ENCODE peak calls at places on chromosome 9, in six cellular contexts. Q, P, T, N, D and B are unnamed samples.

GRCh38 chr9:113973963-113974413 is 97.9 kb downstream of the ZNF618 start:
- DNase-seq in Q (no peak), N (no peak), D (no peak), T (no peak), P (no peak), B (no peak)

GRCh38 chr9:131657890-131658752 is 81.8 kb downstream of the RAPGEF1 start:
- DNase-seq in N (no peak), D (no peak), T (peak), Q (peak), P (peak), B (peak)

GRCh38 chr9:88684046-88684445 is 149.1 kb downstream of the NXNL2 start:
- DNase-seq in P (no peak), D (no peak), T (no peak), N (no peak), Q (no peak), B (no peak)

GRCh38 chr9:134208310-134208841 is 44.0 kb upstream of the RNU6ATAC start:
- DNase-seq in T (no peak), D (peak), P (no peak), N (no peak), Q (no peak), B (no peak)

GRCh38 chr9:107895524-107896001 is 406.0 kb upstream of the KLF4 start:
- DNase-seq in Q (peak), N (no peak), P (no peak), D (no peak), T (no peak), B (no peak)

GRCh38 chr9:86407022-86407421 is 52.8 kb upstream of the TUT7 start:
- DNase-seq in T (peak), Q (peak), D (no peak), P (peak), N (no peak), B (peak)

GRCh38 chr9:20658677-20659473 is 25.2 kb upstream of the FOCAD start:
- DNase-seq in Q (no peak), N (no peak), T (no peak), D (no peak), P (no peak), B (peak)

GRCh38 chr9:134390537-134390936 is 64.3 kb downstream of the RXRA start:
- DNase-seq in N (no peak), T (no peak), P (no peak), Q (no peak), D (no peak), B (peak)

GRCh38 chr9:119003218-119003617 is 366.0 kb downstream of the BRINP1 start:
- DNase-seq in T (no peak), N (no peak), Q (no peak), P (no peak), D (no peak), B (no peak)

GRCh38 chr9:24245988-24246387 is 299.7 kb downstream of the IZUMO3 start:
- DNase-seq in Q (peak), T (no peak), P (peak), N (no peak), D (peak), B (no peak)

GRCh38 chr9:134198771-134199170 is 34.4 kb upstream of the RNU6ATAC start:
- DNase-seq in D (no peak), Q (no peak), T (no peak), N (no peak), P (no peak), B (no peak)

GRCh38 chr9:70829591-70830265 is 291.7 kb downstream of the TRPM3 start:
- DNase-seq in P (no peak), T (no peak), D (no peak), Q (no peak), N (no peak), B (no peak)

GRCh38 chr9:14471041-14471440 is 157.1 kb upstream of the NFIB start:
- DNase-seq in N (no peak), T (no peak), D (no peak), P (no peak), Q (no peak), B (no peak)

GRCh38 chr9:83959061-83959460 is 21.0 kb downstream of the HNRNPK start:
- DNase-seq in Q (peak), D (no peak), N (no peak), T (peak), P (no peak), B (no peak)

GRCh38 chr9:104775574-104775936 is 11.6 kb downstream of the NIPSNAP3B start:
- DNase-seq in N (no peak), T (no peak), D (no peak), Q (no peak), P (no peak), B (no peak)

GRCh38 chr9:120412425-120412951 is 167.5 kb downstream of the CDK5RAP2 start:
- DNase-seq in P (peak), Q (peak), T (no peak), D (no peak), N (no peak), B (no peak)

GRCh38 chr9:8860925-8861324 is 1061.3 kb upstream of the DMAC1 start:
- DNase-seq in D (no peak), Q (peak), T (no peak), P (no peak), N (no peak), B (no peak)

GRCh38 chr9:78031271-78031825 is at the start of gene GNAQ:
- DNase-seq in T (no peak), P (no peak), D (peak), N (no peak), Q (peak), B (peak)

GRCh38 chr9:88738708-88739107 is 203.7 kb downstream of the NXNL2 start:
- DNase-seq in Q (no peak), T (no peak), D (peak), N (no peak), P (no peak), B (no peak)

GRCh38 chr9:120978987-120979386 is 52.4 kb upstream of the TRAF1 start:
- DNase-seq in T (no peak), N (no peak), Q (no peak), D (no peak), P (no peak), B (no peak)

GRCh38 chr9:105385372-105385985 is 62.4 kb upstream of the FSD1L start:
- DNase-seq in P (peak), Q (no peak), T (no peak), N (no peak), D (no peak), B (peak)

GRCh38 chr9:72477862-72478564 is 43.4 kb upstream of the TMC1 start:
- DNase-seq in T (peak), N (no peak), D (no peak), Q (peak), P (peak), B (peak)

GRCh38 chr9:133603165-133603927 is 5.8 kb downstream of the FAM163B start:
- DNase-seq in N (no peak), T (no peak), P (no peak), Q (no peak), D (no peak), B (no peak)

DNA sequence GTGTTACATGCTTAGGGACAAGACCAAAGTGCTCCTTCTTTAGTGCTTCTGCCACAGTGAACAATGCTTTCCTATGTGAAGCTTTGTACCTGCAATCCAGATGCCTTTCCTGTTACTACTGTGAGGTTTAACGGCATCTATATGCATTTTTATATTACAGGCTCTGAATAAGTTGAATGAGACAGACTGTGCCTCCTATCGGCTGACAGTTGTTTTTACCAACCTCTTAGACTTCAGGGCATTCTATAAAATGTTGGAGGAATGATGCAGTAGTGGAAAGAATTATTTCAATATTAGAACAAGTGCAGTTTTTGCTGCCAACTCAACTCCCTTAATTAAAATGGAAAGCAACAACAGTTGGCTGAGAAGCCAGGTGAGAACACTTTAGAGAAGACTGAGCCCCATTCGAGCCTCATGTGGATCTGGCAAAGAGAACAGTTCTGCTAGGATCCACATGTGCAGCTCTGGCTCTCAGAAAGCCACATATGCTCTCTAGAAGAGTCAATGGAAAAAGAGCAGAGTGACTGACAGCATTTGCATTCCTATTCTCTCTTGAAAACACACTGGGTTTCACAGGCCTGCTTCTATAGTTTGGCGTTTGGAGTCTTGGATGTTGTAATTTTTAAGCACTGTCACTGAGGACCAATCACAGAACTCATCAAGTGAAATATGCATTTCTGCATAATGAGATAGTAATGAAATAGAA is 147.5 kb downstream of the LURAP1L start:
- DNase-seq in N (no peak), D (no peak), T (no peak), Q (no peak), P (no peak), B (no peak)
- TF ChIP-seq CTCF in N (no peak), D (no peak), T (no peak), Q (no peak), P (no peak), B (no peak)

DNA sequence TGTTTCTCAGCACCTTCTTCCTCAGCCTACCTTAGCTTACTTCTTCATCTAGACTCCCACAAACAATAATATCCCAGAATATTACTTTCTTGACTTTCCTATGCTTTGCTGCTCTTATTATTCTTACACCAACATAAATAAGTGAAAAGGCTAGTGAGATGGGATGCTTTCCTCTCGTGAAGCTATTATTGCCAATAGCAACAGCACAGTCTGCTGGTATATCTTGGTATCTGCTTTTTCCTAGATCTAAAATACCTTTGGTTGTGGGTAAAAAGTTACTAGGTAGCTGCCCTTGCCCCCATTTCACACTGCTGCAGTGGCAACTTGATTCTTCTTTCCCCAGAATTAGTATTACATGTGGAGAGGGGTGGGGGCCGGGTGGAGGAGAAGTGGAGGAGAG is 26.1 kb upstream of the GLIPR2 start:
- DNase-seq in T (no peak), Q (no peak), P (no peak), D (no peak), N (no peak), B (no peak)
- TF ChIP-seq CTCF in T (peak), Q (peak), P (peak), D (peak), N (no peak), B (no peak)

DNA sequence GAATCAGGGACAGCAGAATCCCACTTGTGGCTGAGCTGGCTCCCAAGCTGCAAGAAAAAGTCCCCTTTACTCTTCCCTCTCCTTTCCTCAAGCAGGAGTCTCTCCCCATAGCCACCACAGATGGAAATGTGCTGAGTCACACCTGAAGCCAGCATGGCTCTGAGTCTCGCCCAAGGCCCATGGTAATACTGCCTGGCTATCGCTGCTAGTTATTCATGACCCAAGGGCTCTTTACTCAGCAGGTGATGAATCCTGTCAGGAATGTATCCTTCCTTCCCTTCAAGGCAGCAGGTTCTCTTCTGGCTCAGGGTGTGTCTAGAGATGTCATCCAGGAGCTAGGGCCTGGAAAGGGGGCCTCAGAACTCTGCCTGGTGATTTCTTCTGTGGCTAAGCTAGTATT is 403.3 kb upstream of the PTPRD start:
- DNase-seq in Q (no peak), N (no peak), D (no peak), T (no peak), P (peak), B (no peak)
- TF ChIP-seq CTCF in Q (no peak), N (no peak), D (no peak), T (no peak), P (no peak), B (no peak)

GRCh38 chr9:122356627-122357026 is 14.2 kb upstream of the PTGS1 start:
- DNase-seq in P (no peak), Q (no peak), D (no peak), N (no peak), T (no peak), B (no peak)
- TF ChIP-seq CTCF in P (no peak), Q (peak), D (peak), N (no peak), T (peak), B (peak)

GRCh38 chr9:110871736-110872135 is 166.5 kb downstream of the LPAR1 start:
- DNase-seq in Q (no peak), T (no peak), N (no peak), D (no peak), P (no peak), B (no peak)

GRCh38 chr9:110869931-110870330 is 168.3 kb downstream of the LPAR1 start:
- DNase-seq in D (no peak), Q (no peak), P (no peak), N (no peak), T (no peak), B (no peak)

GRCh38 chr9:110877376-110877775 is 160.9 kb downstream of the LPAR1 start:
- DNase-seq in P (no peak), N (no peak), D (no peak), Q (no peak), T (no peak), B (no peak)

GRCh38 chr9:110880123-110880522 is 158.1 kb downstream of the LPAR1 start:
- DNase-seq in T (no peak), D (no peak), P (no peak), N (no peak), Q (no peak), B (no peak)

DNA sequence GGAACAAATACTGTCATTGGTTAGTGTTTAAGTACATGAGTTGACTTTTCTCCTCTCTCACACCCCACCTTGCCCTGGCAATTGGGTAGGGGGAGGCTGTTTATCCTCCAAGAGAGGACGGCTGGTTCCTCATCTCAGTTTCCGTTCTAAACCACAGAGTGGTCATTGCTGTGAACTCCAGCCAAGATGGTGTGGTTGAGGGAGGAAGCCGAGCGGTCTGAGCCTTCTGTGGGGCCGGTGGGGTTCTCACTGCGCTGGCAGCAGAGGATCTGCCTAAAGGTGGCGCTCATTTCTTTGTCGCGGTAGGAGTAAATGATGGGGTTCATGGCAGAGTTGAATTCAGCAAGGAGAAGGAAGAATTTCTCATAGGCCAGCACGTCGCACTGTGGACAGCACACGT is 163.0 kb downstream of the LPAR1 start:
- DNase-seq in Q (no peak), T (no peak), N (no peak), D (no peak), P (no peak), B (peak)
- TF ChIP-seq CTCF in Q (no peak), T (no peak), N (no peak), D (no peak), P (no peak), B (peak)

GRCh38 chr9:112112941-112113399 is 62.1 kb downstream of the SUSD1 start:
- DNase-seq in T (no peak), Q (peak), P (peak), N (no peak), D (peak), B (peak)
- TF ChIP-seq CTCF in T (peak), Q (peak), P (no peak), N (no peak), D (peak), B (peak)

GRCh38 chr9:37332581-37332980 is 89.9 kb upstream of the GRHPR start:
- DNase-seq in Q (no peak), D (no peak), P (no peak), N (no peak), T (no peak), B (no peak)

GRCh38 chr9:37328561-37329227 is 93.8 kb upstream of the GRHPR start:
- DNase-seq in N (no peak), D (no peak), P (no peak), Q (no peak), T (no peak), B (no peak)

GRCh38 chr9:37327553-37327952 is 94.9 kb upstream of the GRHPR start:
- DNase-seq in D (no peak), T (no peak), N (no peak), P (no peak), Q (no peak), B (no peak)

GRCh38 chr9:37331871-37332270 is 90.6 kb upstream of the GRHPR start:
- DNase-seq in D (no peak), N (no peak), T (no peak), Q (no peak), P (no peak), B (no peak)

DNA sequence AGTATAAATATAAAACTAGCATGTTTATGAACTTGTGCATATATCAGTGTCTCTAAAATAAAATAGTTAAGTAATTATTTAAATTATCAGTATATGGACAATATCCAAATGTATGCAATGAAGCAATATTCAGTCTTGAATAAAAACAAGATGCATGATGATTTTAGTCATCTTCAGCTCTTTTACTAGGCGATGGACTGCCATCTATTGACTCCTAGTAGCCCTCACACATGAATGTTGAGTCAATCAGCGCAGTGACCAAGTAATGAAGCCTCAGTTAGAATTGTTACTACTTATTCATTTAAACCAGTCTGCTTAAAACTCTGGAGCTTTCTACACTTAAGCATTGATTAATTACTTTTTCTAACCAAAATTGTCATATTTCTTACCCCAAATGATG is 92.9 kb upstream of the GRHPR start:
- DNase-seq in P (peak), Q (no peak), D (peak), T (no peak), N (no peak), B (peak)
- TF ChIP-seq CTCF in P (peak), Q (peak), D (peak), T (peak), N (no peak), B (peak)

GRCh38 chr9:98860871-98861293 is 53.4 kb downstream of the GALNT12 start:
- DNase-seq in T (no peak), Q (peak), N (no peak), P (peak), D (peak), B (no peak)
- TF ChIP-seq CTCF in T (peak), Q (peak), N (peak), P (no peak), D (peak), B (no peak)

GRCh38 chr9:100401042-100401441 is 25.9 kb upstream of the MSANTD3 start:
- DNase-seq in P (no peak), Q (no peak), D (no peak), N (no peak), T (no peak), B (no peak)
- TF ChIP-seq CTCF in P (no peak), Q (no peak), D (no peak), N (no peak), T (peak), B (no peak)

GRCh38 chr9:106862115-106862945 is 636 bp upstream of the ZNF462 start:
- DNase-seq in P (peak), T (no peak), Q (peak), N (no peak), D (peak), B (peak)
- TF ChIP-seq CTCF in P (no peak), T (peak), Q (peak), N (no peak), D (peak), B (no peak)